ENCODE peak calls at places on chromosomes 1 and 21, in nine cellular contexts. O is upper lobe of right lung; B is foreskin keratinocyte; J is activated CD8-positive, alpha-beta memory T cell treated with anti-CD3 and anti-CD28 coated beads, Interleukin-2, amount 50 U/mL, for 48 hours; N is activated naive CD4-positive, alpha-beta T cell treated with Interleukin-2 at 50 U/mL for 16 hours; A is lower leg skin; K is stimulated activated CD4-positive, alpha-beta T cell treated with anti-CD3 and anti-CD28 coated beads, Interleukin-2, amount 100 ng/mL, for 24 hours; S is adrenal gland; F is stimulated activated CD8-positive, alpha-beta memory T cell treated with anti-CD3 and anti-CD28 coated beads, Interleukin-2, amount 100 ng/mL, for 48 hours. R is an unnamed sample.

GRCh38 chr1:77876884-77877283 is 11.5 kb upstream of the NEXN start:
- DNase-seq in O (no peak), B (no peak), J (no peak), N (no peak), A (no peak), K (no peak), S (no peak), F (no peak), R (no peak)

GRCh38 chr1:203103201-203103600 is 17.4 kb upstream of the MYOG start:
- DNase-seq in O (no peak), B (no peak), J (no peak), N (no peak), A (peak; percentile 0), K (no peak), S (no peak), F (no peak), R (peak; percentile 69)

GRCh38 chr1:235923466-235924008 is 56.8 kb upstream of the LYST start:
- DNase-seq in O (no peak), B (no peak), J (no peak), N (no peak), A (no peak), K (no peak), S (no peak), F (no peak), R (peak; percentile 37)

GRCh38 chr1:204509186-204509635 is 7.0 kb upstream of the MDM4 start:
- DNase-seq in O (no peak), B (no peak), J (no peak), N (no peak), A (no peak), K (no peak), S (no peak), F (no peak), R (no peak)

GRCh38 chr1:8595332-8595731 is 222.1 kb downstream of the RERE start:
- DNase-seq in O (no peak), B (no peak), J (no peak), N (no peak), A (no peak), K (no peak), S (no peak), F (no peak), R (no peak)

GRCh38 chr1:86515597-86515996 is 31.3 kb upstream of the CLCA4 start:
- DNase-seq in O (no peak), B (no peak), J (no peak), N (no peak), A (no peak), K (no peak), S (no peak), F (no peak), R (peak; percentile 59)

GRCh38 chr1:37954316-37954971 is 7.6 kb upstream of the INPP5B start:
- DNase-seq in O (peak; percentile 27), B (no peak), J (no peak), N (no peak), A (no peak), K (no peak), S (no peak), F (no peak), R (peak; percentile 46)

GRCh38 chr1:12556957-12557935 is 60.8 kb downstream of the DHRS3 start:
- DNase-seq in O (peak; percentile 18), B (no peak), J (no peak), N (no peak), A (no peak), K (no peak), S (no peak), F (no peak), R (no peak)

GRCh38 chr1:101003012-101003650 is 22.5 kb downstream of the DPH5 start:
- DNase-seq in O (no peak), B (no peak), J (no peak), N (no peak), A (no peak), K (no peak), S (no peak), F (no peak), R (no peak)

GRCh38 chr1:178055779-178056471 is 38.0 kb upstream of the RASAL2 start:
- DNase-seq in O (peak; percentile 67), B (no peak), J (no peak), N (no peak), A (no peak), K (no peak), S (peak; percentile 29), F (no peak), R (peak; percentile 31)

GRCh38 chr1:151221616-151222015 is 23.3 kb downstream of the PIP5K1A start:
- DNase-seq in O (no peak), B (no peak), J (no peak), N (no peak), A (no peak), K (no peak), S (no peak), F (no peak), R (no peak)

GRCh38 chr21:30257773-30258172 is 25.0 kb downstream of the KRTAP24-1 start:
- DNase-seq in O (no peak), B (peak; percentile 28), J (no peak), N (no peak), A (no peak), K (no peak), S (no peak), F (no peak), R (peak; percentile 71)

GRCh38 chr1:23215751-23216449 is 1.4 kb downstream of the HTR1D start:
- DNase-seq in O (no peak), B (no peak), J (no peak), N (no peak), A (no peak), K (no peak), S (no peak), F (no peak), R (peak; percentile 38)